ENCODE peak calls at places on chromosome 20, in eight cellular contexts. P is GM12891; C is AG08395; O is stimulated activated CD4-positive, alpha-beta T cell treated with anti-CD3 and anti-CD28 coated beads, Interleukin-12 subunit alpha, Interleukin-12 subunit beta, amount 100 ng/mL, for 4 hours; N is amygdala; J is NCI-H1092 treated with DMSO at 0.1 percent for 48 hours; R is BJ; M is stimulated activated CD8-positive, alpha-beta memory T cell treated with anti-CD3 and anti-CD28 coated beads, Interleukin-15, amount 100 ng/mL, for 24 hours. Q is an unnamed sample.

GRCh38 chr20:17314262-17314661 is 87.4 kb downstream of the PCSK2 start:
- DNase-seq in P (no peak), C (no peak), O (no peak), N (no peak), J (no peak), R (no peak), M (no peak), Q (no peak)

GRCh38 chr20:21105429-21106170 is 558 bp downstream of the LINC00237 start:
- DNase-seq in P (no peak), C (no peak), O (no peak), N (no peak), J (no peak), R (no peak), M (no peak), Q (peak; percentile 9)

GRCh38 chr20:54067606-54068174 is 2.7 kb downstream of the BCAS1 start:
- DNase-seq in P (no peak), C (peak; percentile 43), O (no peak), N (no peak), J (no peak), R (no peak), M (no peak), Q (no peak)

GRCh38 chr20:728022-728944 is 40.0 kb downstream of the SLC52A3 start:
- DNase-seq in P (peak; percentile 63), C (peak; percentile 40), O (peak; percentile 58), N (peak; percentile 50), J (peak; percentile 31), R (no peak), M (peak; percentile 35), Q (peak; percentile 16)

GRCh38 chr20:63009988-63010769 is 3.4 kb upstream of the BHLHE23 start:
- DNase-seq in P (peak; percentile 79), C (no peak), O (peak; percentile 45), N (no peak), J (peak; percentile 11), R (no peak), M (peak; percentile 30), Q (peak; percentile 33)

GRCh38 chr20:760751-761417 is 7.4 kb downstream of the SLC52A3 start:
- DNase-seq in P (peak; percentile 64), C (peak; percentile 39), O (peak; percentile 28), N (no peak), J (no peak), R (no peak), M (peak; percentile 24), Q (no peak)

GRCh38 chr20:44079291-44079690 is 107.7 kb downstream of the JPH2 start:
- DNase-seq in P (no peak), C (no peak), O (no peak), N (no peak), J (no peak), R (no peak), M (no peak), Q (no peak)

GRCh38 chr20:1895674-1896496 is 678 bp downstream of the SIRPA start:
- DNase-seq in P (no peak), C (no peak), O (no peak), N (no peak), J (no peak), R (no peak), M (no peak), Q (no peak)

GRCh38 chr20:6169251-6169650 is 46.4 kb upstream of the FERMT1 start:
- DNase-seq in P (no peak), C (peak; percentile 3), O (no peak), N (no peak), J (no peak), R (no peak), M (no peak), Q (no peak)

GRCh38 chr20:6269163-6269873 is 146.5 kb upstream of the FERMT1 start:
- DNase-seq in P (no peak), C (no peak), O (no peak), N (no peak), J (no peak), R (no peak), M (no peak), Q (no peak)

GRCh38 chr20:24837721-24838456 is 111.2 kb upstream of the CST7 start:
- DNase-seq in P (no peak), C (no peak), O (no peak), N (no peak), J (no peak), R (no peak), M (no peak), Q (no peak)

GRCh38 chr20:23879328-23879798 is at the start of gene CST5:
- DNase-seq in P (no peak), C (no peak), O (no peak), N (no peak), J (no peak), R (no peak), M (no peak), Q (no peak)

GRCh38 chr20:36303020-36303595 is 3.0 kb upstream of the DLGAP4 start:
- DNase-seq in P (no peak), C (no peak), O (no peak), N (no peak), J (no peak), R (no peak), M (no peak), Q (no peak)

GRCh38 chr20:14820771-14821170 is 483.4 kb upstream of the FLRT3 start:
- DNase-seq in P (no peak), C (no peak), O (no peak), N (no peak), J (peak; percentile 76), R (no peak), M (no peak), Q (no peak)

GRCh38 chr20:57329608-57330221 is at the start of gene SPO11:
- DNase-seq in P (no peak), C (no peak), O (no peak), N (no peak), J (no peak), R (no peak), M (no peak), Q (no peak)

GRCh38 chr20:48298851-48299484 is 513.7 kb upstream of the SULF2 start:
- DNase-seq in P (no peak), C (peak; percentile 67), O (no peak), N (no peak), J (peak; percentile 94), R (peak; percentile 54), M (no peak), Q (no peak)

GRCh38 chr20:62011938-62012534 is 53.6 kb downstream of the TAF4 start:
- DNase-seq in P (no peak), C (no peak), O (no peak), N (no peak), J (no peak), R (no peak), M (no peak), Q (no peak)

GRCh38 chr20:11311659-11312058 is 606.0 kb upstream of the BTBD3 start:
- DNase-seq in P (no peak), C (no peak), O (no peak), N (no peak), J (no peak), R (no peak), M (no peak), Q (no peak)

GRCh38 chr20:64024141-64024990 is 11.6 kb upstream of the C20orf204 start:
- DNase-seq in P (no peak), C (no peak), O (no peak), N (no peak), J (no peak), R (no peak), M (no peak), Q (no peak)

GRCh38 chr20:35306931-35307517 is 14.8 kb upstream of the FAM83C start:
- DNase-seq in P (no peak), C (peak; percentile 38), O (no peak), N (peak; percentile 6), J (peak; percentile 12), R (no peak), M (no peak), Q (no peak)

GRCh38 chr20:10927011-10927583 is 253.3 kb upstream of the JAG1 start:
- DNase-seq in P (no peak), C (no peak), O (no peak), N (no peak), J (peak; percentile 9), R (no peak), M (no peak), Q (no peak)

GRCh38 chr20:47267621-47268020 is 88.9 kb downstream of the ZMYND8 start:
- DNase-seq in P (no peak), C (no peak), O (no peak), N (no peak), J (no peak), R (no peak), M (no peak), Q (no peak)

GRCh38 chr20:38635721-38636285 is 34.2 kb downstream of the ARHGAP40 start:
- DNase-seq in P (no peak), C (no peak), O (no peak), N (no peak), J (no peak), R (no peak), M (no peak), Q (no peak)

GRCh38 chr20:46053416-46053815 is 24.4 kb downstream of the SLC12A5 start:
- DNase-seq in P (no peak), C (no peak), O (no peak), N (no peak), J (no peak), R (no peak), M (no peak), Q (no peak)

GRCh38 chr20:56998438-56998837 is 268.0 kb downstream of the BMP7 start:
- DNase-seq in P (no peak), C (no peak), O (no peak), N (no peak), J (no peak), R (no peak), M (no peak), Q (no peak)

GRCh38 chr20:39886650-39887190 is 802.3 kb downstream of the MAFB start:
- DNase-seq in P (no peak), C (no peak), O (no peak), N (no peak), J (no peak), R (no peak), M (no peak), Q (no peak)

GRCh38 chr20:54535045-54535444 is 59.7 kb downstream of the DOK5 start:
- DNase-seq in P (no peak), C (no peak), O (no peak), N (no peak), J (no peak), R (no peak), M (no peak), Q (no peak)